ENCODE peak calls at places on chromosomes 4 and X, in ten cellular contexts. I, Z, S, O, Q, K, R, Y, L and N are unnamed samples.

GRCh38 chrX:39805022-39805421 is 292.7 kb downstream of the BCOR start:
- DNase-seq in I (no peak), Z (no peak), S (no peak), O (no peak), Q (no peak), K (no peak), R (no peak), Y (no peak), L (no peak), N (no peak)

GRCh38 chr4:114385195-114385985 is 213.2 kb upstream of the UGT8 start:
- DNase-seq in I (no peak), Z (no peak), S (no peak), O (no peak), Q (no peak), K (no peak), R (no peak), Y (no peak), L (no peak), N (no peak)

GRCh38 chr4:10343656-10344055 is 113.6 kb downstream of the ZNF518B start:
- DNase-seq in I (no peak), Z (no peak), S (no peak), O (no peak), Q (no peak), K (no peak), R (no peak), Y (no peak), L (no peak), N (no peak)

GRCh38 chr4:43816107-43816506 is 632.5 kb downstream of the KCTD8 start:
- DNase-seq in I (no peak), Z (no peak), S (no peak), O (no peak), Q (no peak), K (peak; percentile 63), R (no peak), Y (no peak), L (no peak), N (no peak)

GRCh38 chrX:38882894-38883620 is 81.8 kb downstream of the MID1IP1 start:
- DNase-seq in I (peak; percentile 40), Z (peak; percentile 38), S (peak; percentile 92), O (no peak), Q (no peak), K (no peak), R (no peak), Y (no peak), L (no peak), N (peak; percentile 19)

GRCh38 chr4:127965803-127966175 is 583 bp downstream of the ABHD18 start:
- DNase-seq in I (peak; percentile 70), Z (peak; percentile 81), S (peak; percentile 33), O (peak; percentile 52), Q (peak; percentile 53), K (peak; percentile 49), R (peak; percentile 57), Y (peak; percentile 81), L (peak; percentile 90), N (no peak)

GRCh38 chr4:83252782-83253405 is 31.7 kb downstream of the COQ2 start:
- DNase-seq in I (peak; percentile 57), Z (peak; percentile 64), S (peak; percentile 74), O (peak; percentile 36), Q (peak; percentile 59), K (peak; percentile 74), R (peak; percentile 80), Y (no peak), L (no peak), N (peak; percentile 60)

GRCh38 chr4:57110635-57111546 is 706 bp upstream of the IGFBP7 start:
- DNase-seq in I (peak; percentile 37), Z (peak; percentile 20), S (peak; percentile 74), O (no peak), Q (peak; percentile 53), K (peak; percentile 33), R (no peak), Y (no peak), L (peak; percentile 3), N (peak; percentile 85)

GRCh38 chr4:176875441-176875930 is 82.8 kb upstream of the VEGFC start:
- DNase-seq in I (no peak), Z (no peak), S (peak; percentile 40), O (no peak), Q (no peak), K (peak; percentile 9), R (no peak), Y (no peak), L (no peak), N (no peak)

GRCh38 chrX:115949900-115950822 is 220.4 kb upstream of the AGTR2 start:
- DNase-seq in I (peak; percentile 52), Z (peak; percentile 71), S (no peak), O (no peak), Q (no peak), K (no peak), R (peak; percentile 56), Y (no peak), L (no peak), N (no peak)

GRCh38 chrX:30190426-30190825 is 24.9 kb upstream of the MAGEB2 start:
- DNase-seq in I (no peak), Z (no peak), S (no peak), O (no peak), Q (no peak), K (no peak), R (no peak), Y (no peak), L (no peak), N (no peak)

GRCh38 chrX:40459576-40460158 is 121.1 kb upstream of the ATP6AP2 start:
- DNase-seq in I (no peak), Z (no peak), S (no peak), O (no peak), Q (no peak), K (no peak), R (no peak), Y (no peak), L (no peak), N (no peak)

DNA sequence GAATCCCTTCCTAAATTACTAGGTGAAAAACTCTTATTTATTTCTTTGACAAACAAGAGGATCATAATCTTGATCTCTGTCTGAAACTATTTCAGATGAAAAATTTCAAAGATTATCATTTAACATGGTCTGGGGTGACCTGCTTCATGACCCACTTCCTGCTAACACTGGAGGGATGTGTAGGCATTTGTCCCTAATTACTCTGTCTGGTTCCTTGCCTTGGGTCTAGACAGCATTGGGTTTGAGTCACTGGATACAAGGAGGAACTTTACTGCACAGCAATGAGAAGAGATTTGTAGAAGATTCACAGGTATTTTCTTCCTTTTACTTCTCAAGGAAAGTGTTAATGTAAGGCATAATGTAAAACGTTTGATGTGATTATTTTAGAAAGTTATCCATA is 67.9 kb downstream of the LEF1 start:
- DNase-seq in I (no peak), Z (no peak), S (no peak), O (no peak), Q (no peak), K (no peak), R (no peak), Y (no peak), L (no peak), N (no peak)
- H3K4me1 ChIP-seq in I (no peaks in the 10 kb centered on the region), Z (no peaks in the 10 kb centered on the region), S (no peaks in the 10 kb centered on the region), O (no peaks in the 10 kb centered on the region), Q (no peaks in the 10 kb centered on the region), K (peaks cover 13% of the 10 kb centered on the region), R (no peaks in the 10 kb centered on the region), Y (no peaks in the 10 kb centered on the region), L (no peaks in the 10 kb centered on the region), N (no peaks in the 10 kb centered on the region)

DNA sequence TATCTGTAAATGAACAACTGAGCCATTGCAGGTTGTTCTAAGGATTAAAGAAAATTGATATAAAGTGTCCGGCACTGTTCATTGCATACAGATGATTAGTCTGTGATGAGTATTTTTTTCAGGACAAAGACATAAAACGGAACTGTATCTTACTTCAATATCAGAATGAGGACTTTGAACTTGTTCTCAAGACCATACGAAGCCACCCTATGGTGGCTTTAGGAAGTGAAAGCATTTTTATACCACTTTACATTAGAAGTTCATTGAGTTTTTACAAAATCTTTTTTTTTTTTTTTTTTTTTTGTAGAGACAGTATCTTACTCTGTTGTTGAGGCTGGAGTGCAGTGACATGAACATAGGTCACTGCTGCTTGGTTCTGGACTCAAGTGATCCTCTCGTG is 45.2 kb upstream of the TRIM2 start:
- DNase-seq in I (no peak), Z (no peak), S (peak; percentile 17), O (no peak), Q (no peak), K (no peak), R (no peak), Y (no peak), L (no peak), N (no peak)
- H3K4me1 ChIP-seq in I (no peaks in the 10 kb centered on the region), Z (peaks cover 3% of the 10 kb centered on the region), S (peaks cover 15% of the 10 kb centered on the region), O (peaks cover 7% of the 10 kb centered on the region), Q (peaks cover 1% of the 10 kb centered on the region), K (peaks cover 4% of the 10 kb centered on the region), R (no peaks in the 10 kb centered on the region), Y (peaks cover 16% of the 10 kb centered on the region), L (peaks cover 3% of the 10 kb centered on the region), N (peaks cover 29% of the 10 kb centered on the region)

GRCh38 chr4:183094393-183095198 is 4.5 kb upstream of the WWC2 start:
- DNase-seq in I (no peak), Z (no peak), S (peak; percentile 61), O (no peak), Q (no peak), K (no peak), R (no peak), Y (no peak), L (no peak), N (no peak)
- H3K4me1 ChIP-seq in I (no peaks in the 10 kb centered on the region), Z (peaks cover 7% of the 10 kb centered on the region), S (peaks cover 15% of the 10 kb centered on the region), O (peaks cover 3% of the 10 kb centered on the region), Q (peaks cover 10% of the 10 kb centered on the region), K (no peaks in the 10 kb centered on the region), R (no peaks in the 10 kb centered on the region), Y (peaks cover 8% of the 10 kb centered on the region), L (no peaks in the 10 kb centered on the region), N (peaks cover 16% of the 10 kb centered on the region)

GRCh38 chr4:25830545-25830944 is 32.2 kb downstream of the SEL1L3 start:
- DNase-seq in I (no peak), Z (no peak), S (no peak), O (no peak), Q (no peak), K (no peak), R (no peak), Y (no peak), L (no peak), N (no peak)

GRCh38 chr4:25827373-25827772 is 35.4 kb downstream of the SEL1L3 start:
- DNase-seq in I (no peak), Z (no peak), S (no peak), O (no peak), Q (no peak), K (no peak), R (no peak), Y (no peak), L (no peak), N (no peak)

GRCh38 chr4:25823632-25824031 is 39.2 kb downstream of the SEL1L3 start:
- DNase-seq in I (no peak), Z (no peak), S (no peak), O (no peak), Q (no peak), K (no peak), R (no peak), Y (no peak), L (no peak), N (no peak)

GRCh38 chr4:25826074-25826752 is 36.6 kb downstream of the SEL1L3 start:
- DNase-seq in I (no peak), Z (no peak), S (no peak), O (no peak), Q (no peak), K (no peak), R (no peak), Y (no peak), L (no peak), N (no peak)

DNA sequence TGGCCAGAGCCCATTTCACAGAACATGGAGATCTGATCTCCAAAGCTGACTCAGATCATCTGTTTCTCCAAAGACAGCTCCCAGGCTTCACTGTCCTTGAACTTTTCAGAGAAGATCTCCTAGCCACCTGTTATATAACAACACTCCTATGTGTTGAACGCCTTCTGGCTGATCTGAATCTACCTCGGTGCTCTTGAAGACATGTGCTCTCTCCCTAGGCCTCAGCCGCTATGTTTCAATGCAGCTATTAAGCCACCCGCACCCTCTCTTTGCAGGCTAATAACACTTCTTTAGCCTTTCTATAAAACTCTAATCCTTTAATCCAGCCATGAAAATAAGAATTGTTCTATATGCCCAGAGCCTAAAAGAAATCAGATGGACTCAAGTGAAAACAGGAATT is 34.9 kb downstream of the SEL1L3 start:
- DNase-seq in I (no peak), Z (no peak), S (no peak), O (no peak), Q (no peak), K (no peak), R (no peak), Y (no peak), L (no peak), N (no peak)
- H3K4me1 ChIP-seq in I (peaks cover 10% of the 10 kb centered on the region), Z (peaks cover 14% of the 10 kb centered on the region), S (no peaks in the 10 kb centered on the region), O (peaks cover 8% of the 10 kb centered on the region), Q (peaks cover 10% of the 10 kb centered on the region), K (no peaks in the 10 kb centered on the region), R (no peaks in the 10 kb centered on the region), Y (no peaks in the 10 kb centered on the region), L (no peaks in the 10 kb centered on the region), N (no peaks in the 10 kb centered on the region)